ENCODE peak calls at places on chromosome 14, in four cellular contexts. G is T-helper 1 cell, Z is NCI-H1105 treated with DMSO at 0.1 percent for 48 hours, Y is hepatocyte. I is an unnamed sample.

GRCh38 chr14:69592923-69593677 is 18.3 kb upstream of the SUSD6 start:
- DNase-seq in G (no peak), Z (peak), Y (peak), I (peak)

GRCh38 chr14:105660816-105661531 is 134.6 kb downstream of the TMEM121 start:
- DNase-seq in G (no peak), Z (no peak), Y (no peak), I (no peak)

GRCh38 chr14:101134161-101134631 is 230.7 kb upstream of the RTL1 start:
- DNase-seq in G (no peak), Z (no peak), Y (peak), I (no peak)

GRCh38 chr14:92914087-92914656 is 8.8 kb upstream of the CHGA start:
- DNase-seq in G (no peak), Z (no peak), Y (peak), I (no peak)

GRCh38 chr14:95413289-95414215 is 93.8 kb upstream of the CLMN start:
- DNase-seq in G (no peak), Z (no peak), Y (no peak), I (peak)

GRCh38 chr14:74579447-74580274 is 32.4 kb downstream of the LTBP2 start:
- DNase-seq in G (no peak), Z (no peak), Y (no peak), I (peak)

GRCh38 chr14:95504135-95505029 is 12.1 kb downstream of the SYNE3 start:
- DNase-seq in G (no peak), Z (no peak), Y (no peak), I (peak)

GRCh38 chr14:94237983-94238382 is 55.1 kb downstream of the SERPINA10 start:
- DNase-seq in G (no peak), Z (no peak), Y (no peak), I (no peak)

GRCh38 chr14:77284066-77284855 is 13.3 kb upstream of the NGB start:
- DNase-seq in G (no peak), Z (no peak), Y (no peak), I (no peak)

GRCh38 chr14:68757618-68758081 is 35.2 kb downstream of the ZFP36L1 start:
- DNase-seq in G (no peak), Z (no peak), Y (peak), I (no peak)